ENCODE peak calls at places on chromosomes 11 and 22, in seven cellular contexts. One of them, this sample, is unnamed.

GRCh38 chr11:63813563-63814382 is 517 bp downstream of the SPINDOC start:
- DNase-seq in transverse colon: peak; percentile 47
- DNase-seq in sigmoid colon: peak; percentile 75
- DNase-seq in endothelial cell of umbilical vein: peak; percentile 49
- DNase-seq in upper lobe of left lung: peak; percentile 87
- DNase-seq in Peyer's patch: peak; percentile 55
- DNase-seq in tibial nerve: peak; percentile 12
- DNase-seq in this sample: no peak

GRCh38 chr22:36816635-36817428 is at the start of gene PVALB:
- DNase-seq in transverse colon: no peak
- DNase-seq in sigmoid colon: no peak
- DNase-seq in endothelial cell of umbilical vein: peak; percentile 34
- DNase-seq in upper lobe of left lung: peak; percentile 91
- DNase-seq in Peyer's patch: no peak
- DNase-seq in tibial nerve: no peak
- DNase-seq in this sample: no peak

GRCh38 chr11:98601181-98601773 is 419.5 kb upstream of the CNTN5 start:
- DNase-seq in transverse colon: peak; percentile 7
- DNase-seq in sigmoid colon: peak; percentile 78
- DNase-seq in endothelial cell of umbilical vein: no peak
- DNase-seq in upper lobe of left lung: no peak
- DNase-seq in Peyer's patch: no peak
- DNase-seq in tibial nerve: no peak
- DNase-seq in this sample: no peak

GRCh38 chr11:91350931-91351330 is 873.7 kb upstream of the FAT3 start:
- DNase-seq in transverse colon: no peak
- DNase-seq in sigmoid colon: no peak
- DNase-seq in endothelial cell of umbilical vein: no peak
- DNase-seq in upper lobe of left lung: no peak
- DNase-seq in Peyer's patch: no peak
- DNase-seq in tibial nerve: no peak
- DNase-seq in this sample: no peak

GRCh38 chr11:32847511-32847910 is 17.8 kb downstream of the PRRG4 start:
- DNase-seq in transverse colon: no peak
- DNase-seq in sigmoid colon: no peak
- DNase-seq in endothelial cell of umbilical vein: no peak
- DNase-seq in upper lobe of left lung: no peak
- DNase-seq in Peyer's patch: no peak
- DNase-seq in tibial nerve: no peak
- DNase-seq in this sample: no peak

GRCh38 chr11:28715726-28716125 is 607.5 kb downstream of the METTL15 start:
- DNase-seq in transverse colon: no peak
- DNase-seq in sigmoid colon: no peak
- DNase-seq in endothelial cell of umbilical vein: no peak
- DNase-seq in upper lobe of left lung: no peak
- DNase-seq in Peyer's patch: no peak
- DNase-seq in tibial nerve: no peak
- DNase-seq in this sample: no peak

GRCh38 chr22:39967103-39967829 is 7.1 kb downstream of the TMA7B start:
- DNase-seq in transverse colon: peak; percentile 54
- DNase-seq in sigmoid colon: no peak
- DNase-seq in endothelial cell of umbilical vein: peak; percentile 40
- DNase-seq in upper lobe of left lung: no peak
- DNase-seq in Peyer's patch: no peak
- DNase-seq in tibial nerve: no peak
- DNase-seq in this sample: no peak

GRCh38 chr11:60363542-60364525 is 14.5 kb upstream of the MS4A7 start:
- DNase-seq in transverse colon: peak; percentile 76
- DNase-seq in sigmoid colon: no peak
- DNase-seq in endothelial cell of umbilical vein: peak; percentile 67
- DNase-seq in upper lobe of left lung: no peak
- DNase-seq in Peyer's patch: peak; percentile 73
- DNase-seq in tibial nerve: peak; percentile 79
- DNase-seq in this sample: no peak

GRCh38 chr11:72306186-72306585 is 62.2 kb upstream of the PHOX2A start:
- DNase-seq in transverse colon: no peak
- DNase-seq in sigmoid colon: no peak
- DNase-seq in endothelial cell of umbilical vein: no peak
- DNase-seq in upper lobe of left lung: no peak
- DNase-seq in Peyer's patch: no peak
- DNase-seq in tibial nerve: no peak
- DNase-seq in this sample: no peak

GRCh38 chr22:42091446-42091764 is 833 bp upstream of the NDUFA6 start:
- DNase-seq in transverse colon: no peak
- DNase-seq in sigmoid colon: no peak
- DNase-seq in endothelial cell of umbilical vein: no peak
- DNase-seq in upper lobe of left lung: no peak
- DNase-seq in Peyer's patch: no peak
- DNase-seq in tibial nerve: no peak
- DNase-seq in this sample: no peak

GRCh38 chr11:2268911-2269600 is 1.3 kb downstream of the ASCL2 start:
- DNase-seq in transverse colon: peak; percentile 48
- DNase-seq in sigmoid colon: no peak
- DNase-seq in endothelial cell of umbilical vein: no peak
- DNase-seq in upper lobe of left lung: peak; percentile 93
- DNase-seq in Peyer's patch: peak; percentile 60
- DNase-seq in tibial nerve: peak; percentile 23
- DNase-seq in this sample: no peak

GRCh38 chr22:22176929-22177616 is 67.5 kb upstream of the VPREB1 start:
- DNase-seq in transverse colon: no peak
- DNase-seq in sigmoid colon: no peak
- DNase-seq in endothelial cell of umbilical vein: no peak
- DNase-seq in upper lobe of left lung: no peak
- DNase-seq in Peyer's patch: no peak
- DNase-seq in tibial nerve: no peak
- DNase-seq in this sample: no peak

GRCh38 chr11:67045314-67045713 is 11.3 kb upstream of the RHOD start:
- DNase-seq in transverse colon: no peak
- DNase-seq in sigmoid colon: no peak
- DNase-seq in endothelial cell of umbilical vein: no peak
- DNase-seq in upper lobe of left lung: no peak
- DNase-seq in Peyer's patch: no peak
- DNase-seq in tibial nerve: no peak
- DNase-seq in this sample: no peak

GRCh38 chr11:22479986-22480740 is 142.0 kb downstream of the SLC17A6 start:
- DNase-seq in transverse colon: no peak
- DNase-seq in sigmoid colon: no peak
- DNase-seq in endothelial cell of umbilical vein: no peak
- DNase-seq in upper lobe of left lung: no peak
- DNase-seq in Peyer's patch: no peak
- DNase-seq in tibial nerve: no peak
- DNase-seq in this sample: no peak

GRCh38 chr22:41762980-41763779 is 37.3 kb upstream of the CCDC134 start:
- DNase-seq in transverse colon: peak; percentile 44
- DNase-seq in sigmoid colon: no peak
- DNase-seq in endothelial cell of umbilical vein: peak; percentile 16
- DNase-seq in upper lobe of left lung: no peak
- DNase-seq in Peyer's patch: peak; percentile 38
- DNase-seq in tibial nerve: no peak
- DNase-seq in this sample: no peak

GRCh38 chr11:102268083-102268984 is 49.0 kb upstream of the BIRC3 start:
- DNase-seq in transverse colon: peak; percentile 95
- DNase-seq in sigmoid colon: peak; percentile 85
- DNase-seq in endothelial cell of umbilical vein: peak; percentile 51
- DNase-seq in upper lobe of left lung: peak; percentile 94
- DNase-seq in Peyer's patch: peak; percentile 81
- DNase-seq in tibial nerve: peak; percentile 35
- DNase-seq in this sample: peak; percentile 29

GRCh38 chr11:57480409-57481137 is 20.2 kb downstream of the RTN4RL2 start:
- DNase-seq in transverse colon: peak; percentile 79
- DNase-seq in sigmoid colon: no peak
- DNase-seq in endothelial cell of umbilical vein: peak; percentile 46
- DNase-seq in upper lobe of left lung: peak; percentile 87
- DNase-seq in Peyer's patch: peak; percentile 49
- DNase-seq in tibial nerve: peak; percentile 68
- DNase-seq in this sample: no peak

GRCh38 chr11:13135385-13136271 is 126.5 kb downstream of the RASSF10 start:
- DNase-seq in transverse colon: no peak
- DNase-seq in sigmoid colon: no peak
- DNase-seq in endothelial cell of umbilical vein: peak; percentile 57
- DNase-seq in upper lobe of left lung: no peak
- DNase-seq in Peyer's patch: no peak
- DNase-seq in tibial nerve: no peak
- DNase-seq in this sample: no peak

GRCh38 chr11:14566331-14567063 is 46.3 kb upstream of the PSMA1 start:
- DNase-seq in transverse colon: no peak
- DNase-seq in sigmoid colon: no peak
- DNase-seq in endothelial cell of umbilical vein: no peak
- DNase-seq in upper lobe of left lung: no peak
- DNase-seq in Peyer's patch: no peak
- DNase-seq in tibial nerve: no peak
- DNase-seq in this sample: no peak

GRCh38 chr11:80958966-80959365 is 1518.1 kb upstream of the TENM4 start:
- DNase-seq in transverse colon: no peak
- DNase-seq in sigmoid colon: no peak
- DNase-seq in endothelial cell of umbilical vein: no peak
- DNase-seq in upper lobe of left lung: no peak
- DNase-seq in Peyer's patch: no peak
- DNase-seq in tibial nerve: no peak
- DNase-seq in this sample: no peak

GRCh38 chr11:19903620-19904069 is 191.0 kb downstream of the NAV2 start:
- DNase-seq in transverse colon: peak; percentile 82
- DNase-seq in sigmoid colon: peak; percentile 87
- DNase-seq in endothelial cell of umbilical vein: peak; percentile 74
- DNase-seq in upper lobe of left lung: no peak
- DNase-seq in Peyer's patch: peak; percentile 46
- DNase-seq in tibial nerve: peak; percentile 86
- DNase-seq in this sample: no peak

DNA sequence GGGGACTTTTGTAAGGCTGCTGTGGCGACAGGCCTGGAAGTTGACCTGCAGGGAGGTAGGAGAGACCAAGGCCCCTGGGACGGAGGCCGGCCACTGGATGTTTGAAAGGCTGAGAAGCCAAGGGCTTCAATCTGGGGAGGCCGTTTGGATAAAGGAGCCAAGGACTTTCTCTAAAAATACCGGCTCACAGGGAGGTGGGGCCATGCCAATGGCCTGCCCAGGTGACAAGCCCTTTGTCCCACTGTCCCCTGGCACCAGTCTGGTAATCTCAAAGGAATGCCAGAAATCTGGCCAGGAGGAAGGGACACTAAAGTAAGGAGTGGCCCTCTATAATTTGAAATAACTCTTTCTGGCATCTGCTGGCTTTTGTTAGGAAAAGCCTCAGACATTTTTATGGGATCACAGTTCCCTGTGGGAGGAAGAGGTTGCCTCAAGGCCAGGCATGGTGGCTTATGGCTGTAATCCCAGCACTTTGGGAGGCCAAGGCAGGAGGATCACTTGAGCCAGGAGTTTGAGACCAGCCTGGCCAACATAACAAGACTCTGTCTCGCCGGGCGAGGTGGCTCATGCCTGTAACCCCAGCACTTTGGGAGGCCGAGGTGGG is 1.9 kb upstream of the CHKA start:
- DNase-seq in transverse colon: peak; percentile 81
- DNase-seq in sigmoid colon: no peak
- DNase-seq in endothelial cell of umbilical vein: no peak
- DNase-seq in upper lobe of left lung: peak; percentile 17
- DNase-seq in Peyer's patch: no peak
- DNase-seq in tibial nerve: no peak
- DNase-seq in this sample: no peak
- H3K27ac ChIP-seq in transverse colon: peak overlapping the region; percentile 98
- H3K27ac ChIP-seq in sigmoid colon: peak overlapping the region; percentile 67
- H3K27ac ChIP-seq in endothelial cell of umbilical vein: no peak overlapping the region
- H3K27ac ChIP-seq in upper lobe of left lung: peak overlapping the region; percentile 78
- H3K27ac ChIP-seq in Peyer's patch: peak overlapping the region; percentile 42
- H3K27ac ChIP-seq in tibial nerve: peak overlapping the region; percentile 72
- H3K27ac ChIP-seq in this sample: no peak overlapping the region

GRCh38 chr11:728901-729491 is 18.3 kb upstream of the TALDO1 start:
- DNase-seq in transverse colon: no peak
- DNase-seq in sigmoid colon: no peak
- DNase-seq in endothelial cell of umbilical vein: no peak
- DNase-seq in upper lobe of left lung: peak; percentile 58
- DNase-seq in Peyer's patch: no peak
- DNase-seq in tibial nerve: no peak
- DNase-seq in this sample: no peak

GRCh38 chr11:726278-726915 is 20.4 kb downstream of the EPS8L2 start:
- DNase-seq in transverse colon: peak; percentile 77
- DNase-seq in sigmoid colon: peak; percentile 80
- DNase-seq in endothelial cell of umbilical vein: no peak
- DNase-seq in upper lobe of left lung: peak; percentile 92
- DNase-seq in Peyer's patch: peak; percentile 65
- DNase-seq in tibial nerve: no peak
- DNase-seq in this sample: no peak

GRCh38 chr11:727281-727701 is 20.0 kb upstream of the TALDO1 start:
- DNase-seq in transverse colon: no peak
- DNase-seq in sigmoid colon: no peak
- DNase-seq in endothelial cell of umbilical vein: no peak
- DNase-seq in upper lobe of left lung: peak; percentile 54
- DNase-seq in Peyer's patch: no peak
- DNase-seq in tibial nerve: no peak
- DNase-seq in this sample: no peak

GRCh38 chr11:729492-730074 is 17.7 kb upstream of the TALDO1 start:
- DNase-seq in transverse colon: no peak
- DNase-seq in sigmoid colon: no peak
- DNase-seq in endothelial cell of umbilical vein: no peak
- DNase-seq in upper lobe of left lung: peak; percentile 71
- DNase-seq in Peyer's patch: no peak
- DNase-seq in tibial nerve: no peak
- DNase-seq in this sample: no peak

GRCh38 chr11:727859-728748 is 19.2 kb upstream of the TALDO1 start:
- DNase-seq in transverse colon: peak; percentile 87
- DNase-seq in sigmoid colon: peak; percentile 92
- DNase-seq in endothelial cell of umbilical vein: peak; percentile 60
- DNase-seq in upper lobe of left lung: peak; percentile 96
- DNase-seq in Peyer's patch: peak; percentile 84
- DNase-seq in tibial nerve: peak; percentile 79
- DNase-seq in this sample: no peak
- TF ChIP-seq POLR2A in transverse colon: no peak
- TF ChIP-seq POLR2A in sigmoid colon: no peak
- TF ChIP-seq POLR2A in endothelial cell of umbilical vein: no peak
- TF ChIP-seq POLR2A in upper lobe of left lung: no peak
- TF ChIP-seq POLR2A in Peyer's patch: no peak
- TF ChIP-seq POLR2A in tibial nerve: no peak
- TF ChIP-seq POLR2A in this sample: no peak

GRCh38 chr11:73382183-73382582 is 6.0 kb downstream of the RELT start:
- DNase-seq in transverse colon: no peak
- DNase-seq in sigmoid colon: no peak
- DNase-seq in endothelial cell of umbilical vein: no peak
- DNase-seq in upper lobe of left lung: no peak
- DNase-seq in Peyer's patch: no peak
- DNase-seq in tibial nerve: no peak
- DNase-seq in this sample: no peak
- H3K27ac ChIP-seq in transverse colon: no peak overlapping the region
- H3K27ac ChIP-seq in sigmoid colon: no peak overlapping the region
- H3K27ac ChIP-seq in endothelial cell of umbilical vein: no peak overlapping the region
- H3K27ac ChIP-seq in upper lobe of left lung: peak overlapping the region; percentile 87
- H3K27ac ChIP-seq in Peyer's patch: peak overlapping the region; percentile 78
- H3K27ac ChIP-seq in tibial nerve: peak overlapping the region; percentile 26
- H3K27ac ChIP-seq in this sample: no peak overlapping the region

DNA sequence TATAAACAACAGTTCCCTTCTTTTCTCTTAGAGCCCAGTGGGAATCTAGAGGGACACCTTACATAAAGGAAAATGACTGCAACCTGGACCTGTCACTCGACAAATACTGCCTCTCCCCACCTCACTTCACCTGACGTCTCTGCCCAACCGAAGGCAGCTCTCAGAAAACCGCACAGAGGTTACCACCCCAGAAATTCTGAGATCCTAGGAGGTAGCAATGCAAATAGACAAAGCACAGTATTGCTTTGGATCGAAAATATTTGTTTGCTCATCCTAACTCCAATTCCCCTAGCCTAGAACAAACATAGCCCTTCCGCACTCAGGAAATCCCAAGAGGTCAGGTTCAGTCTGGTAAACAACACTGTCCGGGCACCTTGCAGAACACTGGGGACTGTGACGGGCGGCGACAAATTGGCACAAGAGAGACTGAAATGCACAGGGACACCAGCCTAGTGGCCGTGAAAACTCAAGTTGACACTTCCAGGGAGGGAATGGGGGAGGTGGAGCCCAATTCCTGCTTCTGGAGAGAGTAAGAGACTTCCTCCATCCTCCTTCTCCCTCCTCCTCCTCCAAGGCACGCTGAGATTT is 420 bp upstream of the TRIM44 start:
- DNase-seq in transverse colon: peak; percentile 19
- DNase-seq in sigmoid colon: no peak
- DNase-seq in endothelial cell of umbilical vein: no peak
- DNase-seq in upper lobe of left lung: no peak
- DNase-seq in Peyer's patch: peak; percentile 52
- DNase-seq in tibial nerve: peak; percentile 55
- DNase-seq in this sample: no peak
- TF ChIP-seq POLR2A in transverse colon: no peak
- TF ChIP-seq POLR2A in sigmoid colon: no peak
- TF ChIP-seq POLR2A in endothelial cell of umbilical vein: no peak
- TF ChIP-seq POLR2A in upper lobe of left lung: no peak
- TF ChIP-seq POLR2A in Peyer's patch: no peak
- TF ChIP-seq POLR2A in tibial nerve: no peak
- TF ChIP-seq POLR2A in this sample: no peak